ENCODE peak calls at places on chromosomes 7 and 10, in seven cellular contexts. One of them, this sample, is unnamed.

GRCh38 chr7:12130664-12131063 is 80.4 kb upstream of the TMEM106B start:
- DNase-seq in NB4: peak; percentile 8
- DNase-seq in Calu3: no peak
- DNase-seq in NCI-H1417: no peak
- DNase-seq in fibroblast of the conjunctiva: no peak
- DNase-seq in Peyer's patch: no peak
- DNase-seq in naive thymus-derived CD4-positive, alpha-beta T cell: no peak
- DNase-seq in this sample: peak; percentile 18

GRCh38 chr10:52644678-52645434 is 127.7 kb downstream of the MBL2 start:
- DNase-seq in NB4: peak; percentile 63
- DNase-seq in Calu3: peak; percentile 67
- DNase-seq in NCI-H1417: peak; percentile 2
- DNase-seq in fibroblast of the conjunctiva: peak; percentile 24
- DNase-seq in Peyer's patch: no peak
- DNase-seq in naive thymus-derived CD4-positive, alpha-beta T cell: no peak
- DNase-seq in this sample: peak; percentile 49

GRCh38 chr10:3803295-3803883 is 18.4 kb upstream of the KLF6 start:
- DNase-seq in NB4: peak; percentile 49
- DNase-seq in Calu3: no peak
- DNase-seq in NCI-H1417: no peak
- DNase-seq in fibroblast of the conjunctiva: no peak
- DNase-seq in Peyer's patch: no peak
- DNase-seq in naive thymus-derived CD4-positive, alpha-beta T cell: no peak
- DNase-seq in this sample: peak; percentile 82

GRCh38 chr10:44125879-44126675 is 258.8 kb downstream of the CXCL12 start:
- DNase-seq in NB4: no peak
- DNase-seq in Calu3: no peak
- DNase-seq in NCI-H1417: no peak
- DNase-seq in fibroblast of the conjunctiva: peak; percentile 73
- DNase-seq in Peyer's patch: no peak
- DNase-seq in naive thymus-derived CD4-positive, alpha-beta T cell: no peak
- DNase-seq in this sample: no peak

GRCh38 chr10:62779487-62780248 is 24.9 kb upstream of the ADO start:
- DNase-seq in NB4: peak; percentile 25
- DNase-seq in Calu3: peak; percentile 70
- DNase-seq in NCI-H1417: no peak
- DNase-seq in fibroblast of the conjunctiva: no peak
- DNase-seq in Peyer's patch: no peak
- DNase-seq in naive thymus-derived CD4-positive, alpha-beta T cell: peak; percentile 71
- DNase-seq in this sample: peak; percentile 66

GRCh38 chr10:15320522-15321203 is 50.4 kb downstream of the FAM171A1 start:
- DNase-seq in NB4: no peak
- DNase-seq in Calu3: no peak
- DNase-seq in NCI-H1417: no peak
- DNase-seq in fibroblast of the conjunctiva: no peak
- DNase-seq in Peyer's patch: no peak
- DNase-seq in naive thymus-derived CD4-positive, alpha-beta T cell: no peak
- DNase-seq in this sample: no peak

GRCh38 chr7:55242613-55243012 is 122.5 kb upstream of the LANCL2 start:
- DNase-seq in NB4: no peak
- DNase-seq in Calu3: no peak
- DNase-seq in NCI-H1417: no peak
- DNase-seq in fibroblast of the conjunctiva: no peak
- DNase-seq in Peyer's patch: no peak
- DNase-seq in naive thymus-derived CD4-positive, alpha-beta T cell: no peak
- DNase-seq in this sample: peak; percentile 26

GRCh38 chr7:16921644-16922257 is 40.0 kb upstream of the AGR3 start:
- DNase-seq in NB4: no peak
- DNase-seq in Calu3: peak; percentile 80
- DNase-seq in NCI-H1417: no peak
- DNase-seq in fibroblast of the conjunctiva: no peak
- DNase-seq in Peyer's patch: no peak
- DNase-seq in naive thymus-derived CD4-positive, alpha-beta T cell: no peak
- DNase-seq in this sample: peak; percentile 77

GRCh38 chr7:77788327-77788902 is 9.8 kb downstream of the TMEM60 start:
- DNase-seq in NB4: no peak
- DNase-seq in Calu3: no peak
- DNase-seq in NCI-H1417: no peak
- DNase-seq in fibroblast of the conjunctiva: no peak
- DNase-seq in Peyer's patch: no peak
- DNase-seq in naive thymus-derived CD4-positive, alpha-beta T cell: no peak
- DNase-seq in this sample: no peak

GRCh38 chr7:141333459-141333858 is 217.8 kb upstream of the AGK start:
- DNase-seq in NB4: peak; percentile 14
- DNase-seq in Calu3: no peak
- DNase-seq in NCI-H1417: no peak
- DNase-seq in fibroblast of the conjunctiva: no peak
- DNase-seq in Peyer's patch: no peak
- DNase-seq in naive thymus-derived CD4-positive, alpha-beta T cell: no peak
- DNase-seq in this sample: no peak

GRCh38 chr10:31606841-31607240 is 287.8 kb downstream of the ZEB1 start:
- DNase-seq in NB4: no peak
- DNase-seq in Calu3: no peak
- DNase-seq in NCI-H1417: no peak
- DNase-seq in fibroblast of the conjunctiva: no peak
- DNase-seq in Peyer's patch: no peak
- DNase-seq in naive thymus-derived CD4-positive, alpha-beta T cell: no peak
- DNase-seq in this sample: no peak

GRCh38 chr7:46603780-46604725 is 683.0 kb upstream of the IGFBP3 start:
- DNase-seq in NB4: peak; percentile 42
- DNase-seq in Calu3: no peak
- DNase-seq in NCI-H1417: no peak
- DNase-seq in fibroblast of the conjunctiva: peak; percentile 51
- DNase-seq in Peyer's patch: peak; percentile 61
- DNase-seq in naive thymus-derived CD4-positive, alpha-beta T cell: no peak
- DNase-seq in this sample: peak; percentile 30

GRCh38 chr10:62813981-62814380 is 2.2 kb downstream of the EGR2 start:
- DNase-seq in NB4: no peak
- DNase-seq in Calu3: no peak
- DNase-seq in NCI-H1417: no peak
- DNase-seq in fibroblast of the conjunctiva: no peak
- DNase-seq in Peyer's patch: no peak
- DNase-seq in naive thymus-derived CD4-positive, alpha-beta T cell: no peak
- DNase-seq in this sample: no peak